ENCODE peak calls at places on chromosomes 4 and X, in nine cellular contexts. E is MM.1S, F is heart left ventricle, X is dorsolateral prefrontal cortex, Y is AG10803, T is HFFc6, N is AG09309, A is AG04450, Q is uterus. R is an unnamed sample.

GRCh38 chrX:124931241-124931640 is 388.4 kb upstream of the TEX13C start:
- DNase-seq in T (no peak), A (no peak), Y (no peak), N (no peak), X (no peak), Q (no peak), E (no peak), F (no peak), R (no peak)

GRCh38 chr4:154908168-154908567 is 127.1 kb downstream of the RBM46 start:
- DNase-seq in Q (no peak), E (no peak), N (no peak), F (no peak), X (no peak), Y (no peak), T (no peak), A (no peak), R (no peak)

GRCh38 chr4:185040523-185040922 is 22.2 kb downstream of the HELT start:
- DNase-seq in Y (no peak), Q (no peak), E (no peak), X (no peak), A (no peak), F (no peak), N (no peak), T (no peak), R (no peak)

GRCh38 chr4:38860788-38861424 is 4.3 kb upstream of the TLR6 start:
- DNase-seq in A (no peak), E (peak; percentile 85), Q (no peak), X (no peak), N (no peak), Y (peak; percentile 15), F (no peak), T (no peak), R (peak; percentile 77)

GRCh38 chr4:89838005-89838404 is 1.0 kb upstream of the SNCA start:
- DNase-seq in T (no peak), F (no peak), X (no peak), E (no peak), N (no peak), Y (no peak), A (no peak), Q (no peak), R (peak; percentile 16)

GRCh38 chrX:14362731-14363130 is 166.6 kb upstream of the GLRA2 start:
- DNase-seq in X (no peak), T (peak; percentile 26), E (no peak), F (no peak), Q (no peak), Y (peak; percentile 72), N (no peak), A (no peak), R (no peak)

GRCh38 chrX:9147631-9148189 is 113.8 kb upstream of the FAM9B start:
- DNase-seq in Q (no peak), Y (no peak), F (no peak), N (no peak), A (no peak), T (no peak), E (no peak), X (no peak), R (no peak)

GRCh38 chr4:178958725-178959440 is 1516.6 kb upstream of the AGA start:
- DNase-seq in F (no peak), E (peak; percentile 12), X (no peak), T (no peak), Y (no peak), N (no peak), A (no peak), Q (no peak), R (no peak)

GRCh38 chr4:17544205-17544604 is 29.2 kb downstream of the CLRN2 start:
- DNase-seq in Y (peak; percentile 23), X (peak; percentile 84), A (no peak), N (no peak), E (no peak), Q (no peak), T (peak; percentile 37), F (no peak), R (no peak)

GRCh38 chr4:66590488-66591215 is 920.4 kb upstream of the EPHA5 start:
- DNase-seq in A (no peak), X (no peak), N (peak; percentile 42), E (no peak), Y (no peak), F (no peak), T (no peak), Q (no peak), R (no peak)

GRCh38 chr4:142406917-142407501 is 439.1 kb downstream of the INPP4B start:
- DNase-seq in Y (no peak), N (no peak), F (no peak), T (no peak), X (no peak), E (no peak), Q (no peak), A (no peak), R (no peak)

GRCh38 chrX:110671068-110671803 is 124.4 kb downstream of the CHRDL1 start:
- DNase-seq in Y (no peak), T (peak; percentile 1), E (peak; percentile 39), Q (no peak), A (no peak), N (no peak), X (no peak), F (no peak), R (no peak)

GRCh38 chr4:48194986-48195773 is 61.1 kb upstream of the TXK start:
- DNase-seq in X (no peak), E (peak; percentile 57), Q (no peak), N (peak; percentile 2), T (no peak), F (no peak), Y (peak; percentile 8), A (no peak), R (no peak)

GRCh38 chr4:118918388-118918787 is 29.7 kb downstream of the SYNPO2 start:
- DNase-seq in T (peak; percentile 79), F (no peak), Q (no peak), A (peak; percentile 77), X (no peak), E (no peak), Y (peak; percentile 82), N (peak; percentile 58), R (no peak)

GRCh38 chr4:134027931-134028330 is 173.7 kb downstream of the PABPC4L start:
- DNase-seq in T (peak; percentile 89), E (peak; percentile 23), Q (no peak), Y (peak; percentile 0), N (no peak), F (no peak), A (peak; percentile 13), X (no peak), R (no peak)

GRCh38 chrX:112839856-112840255 is 775 bp downstream of the AMOT start:
- DNase-seq in X (no peak), T (no peak), Q (no peak), N (no peak), E (no peak), F (no peak), Y (no peak), A (no peak), R (no peak)

DNA sequence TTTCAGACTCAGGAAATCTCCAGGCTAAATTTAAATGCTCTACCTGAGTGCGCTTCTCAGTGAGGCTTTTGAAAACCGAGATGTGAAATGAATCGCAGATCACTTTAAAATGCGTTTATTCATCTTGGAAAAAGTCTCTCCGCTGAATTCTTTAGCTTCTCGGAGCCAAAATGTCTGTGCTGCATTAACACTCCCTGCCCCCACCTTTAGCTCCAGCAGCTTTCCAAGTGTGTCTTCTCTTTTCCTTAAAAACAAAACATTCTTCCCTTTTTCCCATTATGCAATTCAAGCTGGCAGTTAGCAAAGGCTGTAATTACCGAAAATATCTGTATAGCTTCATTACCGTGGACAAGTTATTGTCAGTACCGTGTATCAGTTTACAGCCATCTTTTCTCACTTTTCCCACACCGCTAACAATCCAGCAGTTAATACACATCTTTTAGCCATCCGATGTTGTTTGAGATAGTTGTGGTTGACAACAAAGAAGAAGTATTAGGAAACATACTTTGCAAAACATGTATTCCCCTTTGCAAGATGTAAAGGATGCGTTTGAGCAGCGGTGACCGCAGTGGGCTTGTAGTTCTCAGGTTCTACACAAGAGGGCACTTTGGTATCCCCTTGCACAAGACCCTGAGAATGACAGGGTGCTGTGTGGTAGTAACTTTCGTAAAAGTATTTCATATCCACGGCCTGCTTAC is 136.1 kb upstream of the STX18 start:
- DNase-seq in A (no peak), X (no peak), F (no peak), Q (peak; percentile 66), E (no peak), T (peak; percentile 35), N (peak; percentile 67), Y (peak; percentile 95), R (no peak)
- TF ChIP-seq CTCF in A (peak; percentile 81), X (peak; percentile 69), F (peak; percentile 38), Q (peak; percentile 40), E (peak; percentile 40), T (peak; percentile 87), N (peak; percentile 86), Y (peak; percentile 98), R (peak; percentile 42)

DNA sequence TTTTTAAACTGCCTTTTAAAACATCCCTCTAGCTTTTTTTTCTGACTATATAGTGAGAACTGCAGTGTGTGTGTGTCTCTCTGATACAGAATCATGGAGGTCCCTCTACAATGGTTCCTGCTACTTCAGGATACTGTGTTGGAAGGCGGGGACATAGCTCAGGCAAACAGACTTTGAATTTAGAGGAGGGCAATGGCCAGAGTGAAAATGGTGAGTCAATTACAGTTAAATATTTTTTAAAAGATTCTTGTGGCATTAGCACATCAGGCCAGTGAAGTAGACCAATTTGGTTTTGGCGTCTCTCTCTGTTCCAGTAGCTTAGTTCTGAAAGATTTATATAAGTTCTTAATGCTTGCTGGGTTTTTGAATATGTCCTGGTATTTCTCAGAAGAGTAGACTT is 47.1 kb downstream of the ALG13 start:
- DNase-seq in E (no peak), F (no peak), N (peak; percentile 7), X (no peak), Q (no peak), Y (peak; percentile 53), A (no peak), T (peak; percentile 16), R (no peak)
- TF ChIP-seq CTCF in E (no peak), F (no peak), N (no peak), X (no peak), Q (no peak), Y (no peak), A (no peak), T (no peak), R (no peak)

GRCh38 chr4:61212788-61213187 is 12.7 kb downstream of the ADGRL3 start:
- DNase-seq in T (no peak), E (no peak), N (no peak), F (no peak), X (no peak), Y (no peak), Q (no peak), A (no peak), R (no peak)
- TF ChIP-seq CTCF in T (no peak), E (no peak), N (no peak), F (no peak), X (no peak), Y (no peak), Q (no peak), A (no peak), R (no peak)

GRCh38 chr4:45442466-45442865 is 681.4 kb downstream of the GABRG1 start:
- DNase-seq in E (peak; percentile 46), Q (no peak), A (no peak), Y (no peak), T (no peak), X (no peak), N (no peak), F (no peak), R (no peak)
- TF ChIP-seq CTCF in E (peak; percentile 62), Q (no peak), A (peak; percentile 1), Y (no peak), T (peak; percentile 11), X (peak; percentile 50), N (no peak), F (no peak), R (peak; percentile 37)

GRCh38 chr4:123284166-123284565 is 112.4 kb upstream of the SPRY1 start:
- DNase-seq in A (no peak), N (peak; percentile 4), Y (peak; percentile 50), Q (no peak), T (no peak), E (no peak), F (no peak), X (no peak), R (no peak)
- TF ChIP-seq CTCF in A (no peak), N (no peak), Y (no peak), Q (no peak), T (no peak), E (no peak), F (no peak), X (no peak), R (no peak)